ENCODE peak calls at places on chromosome 10, in eight cellular contexts. One of them, this sample, is unnamed.

GRCh38 chr10:101258179-101258885 is 29.1 kb upstream of the LBX1 start:
- DNase-seq in sigmoid colon: no peak
- DNase-seq in ELR: peak
- DNase-seq in RCC 7860: no peak
- DNase-seq in activated T-cell treated with anti-CD3 and anti-CD28 coated beads for 24 hours: no peak
- DNase-seq in T-helper 2 cell: no peak
- DNase-seq in left ventricle myocardium inferior: no peak
- DNase-seq in HCEC 1CT: no peak
- DNase-seq in this sample: no peak

GRCh38 chr10:44517635-44518034 is 132.7 kb upstream of the CXCL12 start:
- DNase-seq in sigmoid colon: no peak
- DNase-seq in ELR: peak
- DNase-seq in RCC 7860: no peak
- DNase-seq in activated T-cell treated with anti-CD3 and anti-CD28 coated beads for 24 hours: no peak
- DNase-seq in T-helper 2 cell: no peak
- DNase-seq in left ventricle myocardium inferior: no peak
- DNase-seq in HCEC 1CT: no peak
- DNase-seq in this sample: no peak

GRCh38 chr10:104308439-104308903 is 29.8 kb downstream of the ITPRIP start:
- DNase-seq in sigmoid colon: peak
- DNase-seq in ELR: no peak
- DNase-seq in RCC 7860: no peak
- DNase-seq in activated T-cell treated with anti-CD3 and anti-CD28 coated beads for 24 hours: no peak
- DNase-seq in T-helper 2 cell: no peak
- DNase-seq in left ventricle myocardium inferior: no peak
- DNase-seq in HCEC 1CT: no peak
- DNase-seq in this sample: peak

GRCh38 chr10:26725837-26726727 is 28.6 kb downstream of the PDSS1 start:
- DNase-seq in sigmoid colon: peak
- DNase-seq in ELR: peak
- DNase-seq in RCC 7860: peak
- DNase-seq in activated T-cell treated with anti-CD3 and anti-CD28 coated beads for 24 hours: no peak
- DNase-seq in T-helper 2 cell: no peak
- DNase-seq in left ventricle myocardium inferior: peak
- DNase-seq in HCEC 1CT: peak
- DNase-seq in this sample: peak

GRCh38 chr10:125000366-125001312 is 58.7 kb downstream of the ZRANB1 start:
- DNase-seq in sigmoid colon: peak
- DNase-seq in ELR: no peak
- DNase-seq in RCC 7860: no peak
- DNase-seq in activated T-cell treated with anti-CD3 and anti-CD28 coated beads for 24 hours: no peak
- DNase-seq in T-helper 2 cell: no peak
- DNase-seq in left ventricle myocardium inferior: peak
- DNase-seq in HCEC 1CT: no peak
- DNase-seq in this sample: no peak

GRCh38 chr10:10589540-10589939 is 428.1 kb upstream of the CELF2 start:
- DNase-seq in sigmoid colon: no peak
- DNase-seq in ELR: no peak
- DNase-seq in RCC 7860: peak
- DNase-seq in activated T-cell treated with anti-CD3 and anti-CD28 coated beads for 24 hours: peak
- DNase-seq in T-helper 2 cell: no peak
- DNase-seq in left ventricle myocardium inferior: no peak
- DNase-seq in HCEC 1CT: peak
- DNase-seq in this sample: no peak

GRCh38 chr10:14554091-14554842 is 220.4 kb downstream of the FAM107B start:
- DNase-seq in sigmoid colon: no peak
- DNase-seq in ELR: no peak
- DNase-seq in RCC 7860: no peak
- DNase-seq in activated T-cell treated with anti-CD3 and anti-CD28 coated beads for 24 hours: no peak
- DNase-seq in T-helper 2 cell: no peak
- DNase-seq in left ventricle myocardium inferior: no peak
- DNase-seq in HCEC 1CT: no peak
- DNase-seq in this sample: no peak

GRCh38 chr10:12547301-12547771 is 198.0 kb downstream of the CAMK1D start:
- DNase-seq in sigmoid colon: no peak
- DNase-seq in ELR: no peak
- DNase-seq in RCC 7860: no peak
- DNase-seq in activated T-cell treated with anti-CD3 and anti-CD28 coated beads for 24 hours: no peak
- DNase-seq in T-helper 2 cell: no peak
- DNase-seq in left ventricle myocardium inferior: no peak
- DNase-seq in HCEC 1CT: no peak
- DNase-seq in this sample: no peak

GRCh38 chr10:27446091-27446918 is 57.8 kb upstream of the RAB18 start:
- DNase-seq in sigmoid colon: no peak
- DNase-seq in ELR: peak
- DNase-seq in RCC 7860: peak
- DNase-seq in activated T-cell treated with anti-CD3 and anti-CD28 coated beads for 24 hours: no peak
- DNase-seq in T-helper 2 cell: no peak
- DNase-seq in left ventricle myocardium inferior: no peak
- DNase-seq in HCEC 1CT: peak
- DNase-seq in this sample: no peak

GRCh38 chr10:95525033-95525418 is 36.1 kb downstream of the SORBS1 start:
- DNase-seq in sigmoid colon: no peak
- DNase-seq in ELR: no peak
- DNase-seq in RCC 7860: no peak
- DNase-seq in activated T-cell treated with anti-CD3 and anti-CD28 coated beads for 24 hours: no peak
- DNase-seq in T-helper 2 cell: no peak
- DNase-seq in left ventricle myocardium inferior: no peak
- DNase-seq in HCEC 1CT: no peak
- DNase-seq in this sample: no peak

GRCh38 chr10:26939957-26940354 is 79.2 kb upstream of the ABI1 start:
- DNase-seq in sigmoid colon: no peak
- DNase-seq in ELR: no peak
- DNase-seq in RCC 7860: no peak
- DNase-seq in activated T-cell treated with anti-CD3 and anti-CD28 coated beads for 24 hours: no peak
- DNase-seq in T-helper 2 cell: no peak
- DNase-seq in left ventricle myocardium inferior: no peak
- DNase-seq in HCEC 1CT: no peak
- DNase-seq in this sample: no peak